ENCODE peak calls at places on chromosomes 2 and 18, in seven cellular contexts. A is bronchial epithelial cell, M is GM23248, N is upper lobe of right lung, W is A549, L is spleen, R is NB4. B is an unnamed sample.
A peak's percentile ranks its signal among the peaks of the same experiment; 100 is the strongest.

GRCh38 chr2:236677368-236677767 is 107.7 kb downstream of the ACKR3 start:
- DNase-seq in L (no peak), W (no peak), M (no peak), R (no peak), N (no peak), A (no peak), B (no peak)

GRCh38 chr2:42025151-42025582 is 22.7 kb upstream of the PKDCC start:
- DNase-seq in A (no peak), R (no peak), N (no peak), L (no peak), W (no peak), M (peak; percentile 56), B (peak; percentile 46)

GRCh38 chr18:31722369-31722957 is 38.1 kb upstream of the B4GALT6 start:
- DNase-seq in A (peak; percentile 76), R (peak; percentile 76), N (peak; percentile 68), M (peak; percentile 70), W (peak; percentile 61), L (peak; percentile 79), B (peak; percentile 81)

GRCh38 chr2:174015428-174015827 is 50.3 kb upstream of the SP3 start:
- DNase-seq in N (no peak), M (no peak), R (no peak), A (no peak), W (no peak), L (no peak), B (no peak)

GRCh38 chr2:166539340-166540162 is 45.5 kb upstream of the SCN7A start:
- DNase-seq in N (no peak), L (no peak), W (peak; percentile 7), A (peak; percentile 69), M (peak; percentile 63), R (peak; percentile 67), B (no peak)

GRCh38 chr2:110999626-111000025 is 121.1 kb upstream of the BCL2L11 start:
- DNase-seq in L (no peak), W (no peak), A (no peak), R (no peak), M (no peak), N (no peak), B (no peak)

GRCh38 chr2:88048541-88048940 is 7.0 kb downstream of the KRCC1 start:
- DNase-seq in A (no peak), N (no peak), W (no peak), L (no peak), R (no peak), M (no peak), B (no peak)

GRCh38 chr2:104606056-104606455 is 247.9 kb upstream of the POU3F3 start:
- DNase-seq in M (no peak), N (no peak), L (no peak), A (no peak), W (no peak), R (no peak), B (no peak)

GRCh38 chr2:101958071-101958470 is 33.7 kb upstream of the IL1R2 start:
- DNase-seq in A (peak; percentile 95), N (no peak), R (peak; percentile 56), L (no peak), M (peak; percentile 88), W (no peak), B (no peak)

GRCh38 chr18:58447342-58448190 is 181.3 kb downstream of the ALPK2 start:
- DNase-seq in M (peak; percentile 26), N (no peak), L (no peak), A (no peak), W (no peak), R (no peak), B (no peak)

GRCh38 chr2:61177727-61178549 is 15.9 kb downstream of the C2orf74 start:
- DNase-seq in W (no peak), L (peak; percentile 89), R (peak; percentile 67), M (peak; percentile 58), A (no peak), N (peak; percentile 75), B (peak; percentile 44)

GRCh38 chr2:71478806-71479205 is 25.4 kb downstream of the DYSF start:
- DNase-seq in L (peak; percentile 68), A (no peak), N (peak; percentile 51), R (no peak), W (no peak), M (no peak), B (no peak)

GRCh38 chr2:233429175-233429897 is 75.0 kb downstream of the DGKD start:
- DNase-seq in M (no peak), R (no peak), N (peak; percentile 40), A (no peak), L (no peak), W (no peak), B (no peak)

GRCh38 chr2:43054367-43054766 is 172.0 kb downstream of the ZFP36L2 start:
- DNase-seq in A (no peak), L (peak; percentile 79), N (peak; percentile 63), W (no peak), R (no peak), M (no peak), B (peak; percentile 44)

GRCh38 chr2:151767536-151767935 is 33.3 kb upstream of the NEB start:
- DNase-seq in W (no peak), L (no peak), A (no peak), N (no peak), R (peak; percentile 30), M (peak; percentile 37), B (no peak)

GRCh38 chr2:13193075-13193474 is 476.3 kb downstream of the TRIB2 start:
- DNase-seq in W (no peak), R (peak; percentile 67), M (no peak), L (no peak), A (peak; percentile 40), N (no peak), B (no peak)

GRCh38 chr2:207252416-207252815 is 86.7 kb upstream of the KLF7 start:
- DNase-seq in W (no peak), N (no peak), A (no peak), M (no peak), L (no peak), R (no peak), B (no peak)

GRCh38 chr2:241772063-241772499 is 4.5 kb upstream of the GAL3ST2 start:
- DNase-seq in A (no peak), M (no peak), R (peak; percentile 76), W (no peak), N (no peak), L (no peak), B (no peak)

GRCh38 chr18:63844254-63844653 is 43.3 kb upstream of the SERPINB2 start:
- DNase-seq in N (no peak), M (peak; percentile 66), A (peak; percentile 68), R (peak; percentile 62), W (no peak), L (no peak), B (no peak)

GRCh38 chr2:118443596-118443995 is 355.3 kb downstream of the INSIG2 start:
- DNase-seq in W (no peak), A (peak; percentile 64), N (no peak), L (no peak), M (peak; percentile 64), R (peak; percentile 21), B (no peak)

GRCh38 chr2:228646061-228646460 is 464.6 kb upstream of the SPHKAP start:
- DNase-seq in A (peak; percentile 10), N (no peak), L (no peak), R (no peak), W (no peak), M (peak; percentile 68), B (no peak)

GRCh38 chr2:65133626-65134025 is 3.7 kb upstream of the RAB1A start:
- DNase-seq in A (no peak), M (no peak), R (no peak), L (no peak), W (no peak), N (no peak), B (no peak)

GRCh38 chr2:55176094-55176415 is 56.0 kb downstream of the CLHC1 start:
- DNase-seq in W (no peak), N (no peak), R (no peak), A (no peak), M (no peak), L (no peak), B (no peak)

GRCh38 chr2:55173422-55174020 is 58.6 kb downstream of the CLHC1 start:
- DNase-seq in A (no peak), M (no peak), L (no peak), R (no peak), W (no peak), N (no peak), B (no peak)

GRCh38 chr2:55169915-55170314 is 62.2 kb downstream of the CLHC1 start:
- DNase-seq in W (no peak), L (no peak), M (no peak), N (no peak), A (no peak), R (no peak), B (no peak)

GRCh38 chr2:55180374-55180773 is 51.7 kb downstream of the CLHC1 start:
- DNase-seq in A (no peak), N (no peak), W (no peak), M (no peak), R (no peak), L (no peak), B (no peak)

DNA sequence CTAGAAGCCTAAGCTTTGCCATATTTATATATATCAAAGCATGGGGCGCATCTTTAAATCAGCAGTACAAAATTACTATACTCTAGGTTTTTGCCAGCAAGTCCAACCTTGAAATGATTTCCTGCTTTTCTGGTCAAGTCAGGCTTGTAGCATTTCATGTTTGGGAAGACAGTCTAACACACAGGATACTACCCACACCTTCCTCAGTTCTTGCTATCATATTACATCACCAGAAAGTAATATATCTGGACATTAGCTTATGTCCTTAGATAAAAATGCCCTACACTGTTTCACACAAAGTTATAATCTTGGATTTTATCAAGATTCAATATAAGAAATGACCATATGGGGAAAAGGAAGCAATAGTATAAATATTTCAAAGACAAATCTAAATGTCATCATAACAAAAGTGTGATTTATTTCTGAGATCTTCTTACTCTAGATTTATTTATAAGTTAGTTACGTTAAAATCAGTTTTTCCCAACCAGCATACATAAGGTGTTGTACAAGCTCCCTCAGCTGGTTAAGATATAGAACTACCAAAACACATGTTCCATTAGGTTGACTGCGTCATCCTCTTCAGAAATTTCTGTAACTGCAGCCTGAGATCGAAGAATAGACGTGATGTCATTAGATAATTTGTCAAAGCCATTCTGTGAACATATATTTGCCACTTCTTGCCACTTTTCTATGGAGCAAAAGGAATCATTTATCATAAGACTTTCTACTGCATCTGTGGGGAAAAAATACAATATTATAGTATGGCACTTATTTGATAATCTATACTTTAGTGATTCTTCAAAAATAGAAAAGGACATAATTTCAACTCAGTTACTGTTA is 56.6 kb downstream of the CLHC1 start:
- DNase-seq in R (peak; percentile 75), W (peak; percentile 87), M (peak; percentile 93), N (no peak), A (peak; percentile 70), L (no peak), B (no peak)
- H3K4me3 ChIP-seq in R (no peak overlapping the region), W (no peak overlapping the region), M (no peak overlapping the region), N (no peak overlapping the region), A (no peak overlapping the region), L (no peak overlapping the region), B (no peak overlapping the region)

GRCh38 chr2:96538487-96539214 is 2.1 kb downstream of the ARID5A start:
- DNase-seq in M (peak; percentile 66), L (peak; percentile 97), A (no peak), R (peak; percentile 46), N (peak; percentile 87), W (no peak), B (peak; percentile 82)
- H3K4me3 ChIP-seq in M (peak overlapping the region; percentile 74), L (peak overlapping the region; percentile 82), A (no peak overlapping the region), R (peak overlapping the region; percentile 65), N (peak overlapping the region; percentile 92), W (no peak overlapping the region), B (peak overlapping the region; percentile 96)

GRCh38 chr18:486929-487328 is 13.6 kb downstream of the COLEC12 start:
- DNase-seq in M (no peak), N (no peak), R (no peak), W (no peak), A (no peak), L (no peak), B (no peak)
- H3K4me3 ChIP-seq in M (no peak overlapping the region), N (no peak overlapping the region), R (no peak overlapping the region), W (no peak overlapping the region), A (no peak overlapping the region), L (no peak overlapping the region), B (no peak overlapping the region)

GRCh38 chr18:22753130-22753831 is 179.8 kb upstream of the RBBP8 start:
- DNase-seq in N (no peak), M (no peak), A (no peak), R (no peak), L (no peak), W (no peak), B (peak; percentile 40)
- H3K4me3 ChIP-seq in N (no peak overlapping the region), M (no peak overlapping the region), A (no peak overlapping the region), R (no peak overlapping the region), L (no peak overlapping the region), W (no peak overlapping the region), B (no peak overlapping the region)

B was measured in heart right ventricle.